ENCODE peak calls at places on chromosomes 1 and 21, in seven cellular contexts. G is RWPE1, O is heart left ventricle, V is mesothelial cell of epicardium, R is A549, M is fibroblast of villous mesenchyme, H is AG09309. T is an unnamed sample.

GRCh38 chr1:223374064-223374610 is 10.2 kb upstream of the SUSD4 start:
- DNase-seq in R (no peak), V (no peak), M (no peak), O (no peak), G (no peak), H (no peak), T (no peak)

GRCh38 chr1:111214086-111214801 is 13.3 kb upstream of the CHI3L2 start:
- DNase-seq in M (no peak), G (no peak), O (no peak), V (no peak), H (no peak), R (no peak), T (no peak)

GRCh38 chr1:119133987-119134386 is 6.5 kb downstream of the WARS2 start:
- DNase-seq in R (no peak), G (no peak), H (no peak), O (no peak), M (no peak), V (no peak), T (no peak)

GRCh38 chr1:234987415-234988159 is 141.1 kb downstream of the TOMM20 start:
- DNase-seq in H (peak; percentile 59), R (peak; percentile 89), M (peak; percentile 96), V (no peak), O (peak; percentile 65), G (peak; percentile 29), T (no peak)

GRCh38 chr1:241457421-241457820 is 62.1 kb downstream of the FH start:
- DNase-seq in R (no peak), O (no peak), H (no peak), G (no peak), V (no peak), M (no peak), T (no peak)

GRCh38 chr1:205915354-205915990 is 27.8 kb downstream of the SLC26A9 start:
- DNase-seq in M (no peak), H (no peak), V (no peak), O (peak; percentile 51), G (no peak), R (no peak), T (no peak)

GRCh38 chr1:57966340-57966739 is 542.5 kb upstream of the DAB1 start:
- DNase-seq in V (no peak), G (no peak), H (no peak), R (no peak), M (no peak), O (no peak), T (no peak)

GRCh38 chr1:8398086-8398485 is 80.2 kb downstream of the SLC45A1 start:
- DNase-seq in G (no peak), O (no peak), R (no peak), H (no peak), V (no peak), M (no peak), T (no peak)

GRCh38 chr1:230408971-230409370 is 17.2 kb downstream of the PGBD5 start:
- DNase-seq in M (no peak), V (no peak), H (no peak), R (no peak), O (no peak), G (no peak), T (no peak)

GRCh38 chr1:93938461-93939145 is 29.4 kb upstream of the GCLM start:
- DNase-seq in G (no peak), R (no peak), H (no peak), M (no peak), O (no peak), V (no peak), T (no peak)

GRCh38 chr1:175072131-175072941 is 4.7 kb downstream of the TNN start:
- DNase-seq in M (peak; percentile 63), O (peak; percentile 45), V (no peak), G (no peak), H (peak; percentile 59), R (no peak), T (no peak)

GRCh38 chr1:222817529-222817928 is 2.7 kb downstream of the DISP1 start:
- DNase-seq in M (peak; percentile 79), H (peak; percentile 80), G (peak; percentile 80), V (no peak), O (peak; percentile 32), R (peak; percentile 51), T (no peak)

GRCh38 chr1:108610073-108610472 is 50.2 kb downstream of the EEIG2 start:
- DNase-seq in G (no peak), V (no peak), M (no peak), H (no peak), R (no peak), O (no peak), T (no peak)

GRCh38 chr21:44947111-44947929 is 7.5 kb downstream of the SLX9 start:
- DNase-seq in V (no peak), M (no peak), G (no peak), R (no peak), H (no peak), O (peak; percentile 66), T (no peak)

GRCh38 chr1:72397786-72398185 is 115.4 kb upstream of the NEGR1 start:
- DNase-seq in M (peak; percentile 57), G (no peak), H (peak; percentile 66), V (no peak), O (no peak), R (no peak), T (no peak)

DNA sequence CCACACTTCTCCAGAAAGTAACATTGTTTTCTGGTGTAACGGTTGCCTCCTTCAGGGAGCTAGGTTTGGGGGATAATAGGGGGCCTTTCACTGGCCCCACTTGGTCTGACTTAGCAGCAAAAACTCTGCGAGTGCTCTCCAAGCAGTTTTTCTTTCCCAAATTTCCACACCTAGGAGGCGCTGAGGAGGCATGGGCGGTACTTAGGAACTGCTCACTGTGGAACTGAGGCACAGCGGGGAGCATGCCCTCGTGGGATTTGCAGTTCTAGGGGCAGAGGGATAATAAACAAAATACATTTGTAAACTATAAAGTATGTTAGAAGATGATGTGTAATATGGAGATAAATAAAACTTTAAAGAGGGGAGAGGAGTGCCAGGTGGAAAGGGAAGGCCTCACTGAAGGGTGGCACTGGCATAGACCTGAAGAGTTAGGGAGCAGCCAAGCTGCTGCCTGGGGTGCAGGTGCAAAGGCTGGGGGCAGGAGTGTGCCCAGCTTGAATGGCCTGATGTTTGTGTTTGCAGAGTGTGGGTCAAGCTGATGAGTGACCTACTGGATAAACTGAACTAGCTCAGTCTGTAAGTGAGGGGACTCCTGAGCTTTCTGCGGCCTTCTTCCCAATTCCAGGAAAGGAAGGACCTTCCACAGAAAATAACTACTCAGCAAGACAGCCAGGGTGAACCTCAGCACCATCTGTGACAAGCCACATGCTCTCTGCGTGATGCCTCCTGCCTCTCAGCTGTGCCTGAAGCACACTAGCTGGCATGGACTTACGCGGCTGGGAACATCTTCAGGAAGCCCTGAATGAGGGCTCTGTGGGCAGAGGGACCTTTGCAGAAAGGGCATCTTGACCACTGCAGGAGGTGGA is 1.9 kb downstream of the EPHX1 start:
- DNase-seq in O (no peak), V (no peak), M (no peak), R (peak; percentile 59), H (no peak), G (no peak), T (no peak)
- TF ChIP-seq CTCF in O (peak; percentile 35), V (no peak), M (peak; percentile 48), R (peak; percentile 61), H (peak; percentile 39), G (no peak), T (no peak)

GRCh38 chr1:38888423-38889333 is 7.3 kb upstream of the GJA9 start:
- DNase-seq in O (no peak), M (no peak), V (no peak), R (no peak), H (no peak), G (no peak), T (no peak)

GRCh38 chr1:38889589-38889988 is 8.2 kb upstream of the GJA9 start:
- DNase-seq in O (no peak), G (no peak), H (no peak), R (no peak), V (no peak), M (no peak), T (no peak)

GRCh38 chr1:38896169-38896568 is 14.8 kb upstream of the GJA9 start:
- DNase-seq in G (no peak), O (no peak), R (no peak), V (no peak), M (no peak), H (no peak), T (no peak)

GRCh38 chr1:38892976-38893375 is 11.6 kb upstream of the GJA9 start:
- DNase-seq in M (peak; percentile 21), R (no peak), O (no peak), H (no peak), V (no peak), G (no peak), T (no peak)

GRCh38 chr1:38891753-38892152 is 10.4 kb upstream of the GJA9 start:
- DNase-seq in O (no peak), M (no peak), G (peak; percentile 20), V (no peak), H (no peak), R (peak; percentile 12), T (no peak)
- TF ChIP-seq CTCF in O (no peak), M (no peak), G (no peak), V (no peak), H (no peak), R (no peak), T (no peak)

GRCh38 chr1:214685906-214686305 is 82.9 kb downstream of the CENPF start:
- DNase-seq in G (no peak), V (no peak), R (no peak), M (no peak), O (no peak), H (no peak), T (no peak)

GRCh38 chr1:214688891-214689290 is 85.9 kb downstream of the CENPF start:
- DNase-seq in O (no peak), G (no peak), M (no peak), R (no peak), V (no peak), H (no peak), T (no peak)

GRCh38 chr1:214683596-214683995 is 80.6 kb downstream of the CENPF start:
- DNase-seq in M (no peak), H (no peak), R (no peak), V (no peak), G (no peak), O (no peak), T (no peak)

DNA sequence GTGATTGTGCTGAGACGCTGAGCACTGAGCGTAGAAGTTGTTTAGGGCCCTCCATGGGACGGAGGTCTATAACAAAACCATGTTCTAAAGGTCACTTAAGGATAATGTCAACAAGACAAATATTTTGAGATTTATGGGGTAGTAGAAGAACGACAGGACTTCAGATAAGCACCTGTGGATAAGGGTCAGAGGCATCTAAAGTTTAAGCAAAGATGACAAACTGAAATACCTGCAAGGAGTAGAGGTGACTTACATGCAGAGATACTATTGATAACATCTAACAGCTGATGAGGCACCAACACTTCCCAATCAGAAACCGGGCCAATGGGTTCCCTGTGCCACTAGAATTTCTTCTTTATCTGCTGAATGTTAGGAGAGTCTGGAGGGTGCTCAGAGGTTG is 83.5 kb downstream of the CENPF start:
- DNase-seq in R (no peak), H (no peak), V (no peak), M (no peak), G (no peak), O (no peak), T (no peak)
- TF ChIP-seq CTCF in R (no peak), H (no peak), V (no peak), M (no peak), G (no peak), O (no peak), T (no peak)

DNA sequence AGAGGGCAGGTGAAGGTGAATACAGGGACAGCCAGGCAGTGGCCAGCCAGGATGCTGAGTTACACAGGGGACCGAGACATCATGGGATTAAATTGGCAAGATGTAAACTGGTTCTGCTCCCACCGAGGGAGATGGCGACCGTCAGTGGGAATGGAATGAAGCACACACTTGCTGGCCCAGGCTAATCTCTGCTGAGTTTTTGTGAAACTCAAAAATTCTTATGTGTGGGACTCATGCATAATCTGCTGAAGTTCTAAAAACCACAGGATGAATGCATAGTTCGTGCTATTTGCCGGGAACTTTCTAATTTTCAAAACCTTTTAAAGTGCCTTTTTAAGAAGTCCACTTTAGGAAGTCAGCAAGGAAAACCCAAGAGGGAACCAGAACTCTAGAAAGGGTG is 85.5 kb upstream of the ROR1 start:
- DNase-seq in H (peak; percentile 55), V (no peak), G (no peak), R (no peak), M (peak; percentile 49), O (no peak), T (no peak)
- TF ChIP-seq CTCF in H (no peak), V (no peak), G (no peak), R (no peak), M (no peak), O (no peak), T (no peak)

T was measured in dorsolateral prefrontal cortex.